ENCODE peak calls at places on chromosomes 6 and 20, in seven cellular contexts. F is ACHN, M is BJ, A is pulmonary artery endothelial cell, Q is NCI-H460, Y is AG04449, B is NCI-H1930. T is an unnamed sample.

GRCh38 chr6:87808005-87808757 is 106.1 kb upstream of the AKIRIN2 start:
- DNase-seq in M (peak; percentile 46), F (no peak), B (no peak), Q (no peak), Y (no peak), A (no peak), T (peak; percentile 61)

GRCh38 chr6:138988469-138988834 is 399 bp upstream of the REPS1 start:
- DNase-seq in Y (no peak), Q (no peak), F (no peak), B (peak; percentile 37), M (no peak), A (no peak), T (peak; percentile 61)

GRCh38 chr6:134398453-134398852 is 80.5 kb upstream of the SGK1 start:
- DNase-seq in B (no peak), F (no peak), A (no peak), Q (no peak), Y (no peak), M (no peak), T (no peak)

GRCh38 chr6:91653954-91654843 is 1067.3 kb upstream of the MAP3K7 start:
- DNase-seq in Y (no peak), M (no peak), Q (no peak), A (no peak), F (no peak), B (no peak), T (no peak)

GRCh38 chr20:54197621-54198604 is 10.0 kb upstream of the PFDN4 start:
- DNase-seq in B (no peak), Q (no peak), F (peak; percentile 45), Y (peak; percentile 23), A (no peak), M (no peak), T (peak; percentile 41)

GRCh38 chr6:149898966-149899365 is 1.1 kb upstream of the RAET1E start:
- DNase-seq in F (no peak), M (no peak), Y (no peak), Q (no peak), A (no peak), B (no peak), T (no peak)

GRCh38 chr6:44805239-44805849 is 417.8 kb downstream of the CDC5L start:
- DNase-seq in Y (peak; percentile 87), F (peak; percentile 2), B (no peak), M (peak; percentile 74), A (no peak), Q (no peak), T (peak; percentile 23)

GRCh38 chr6:13436691-13437568 is 50.5 kb downstream of the GFOD1 start:
- DNase-seq in A (no peak), F (no peak), Q (no peak), B (no peak), Y (no peak), M (no peak), T (no peak)

GRCh38 chr20:38317422-38317821 is 13.5 kb downstream of the BPI start:
- DNase-seq in M (no peak), F (no peak), A (no peak), Q (no peak), B (no peak), Y (no peak), T (no peak)

GRCh38 chr6:152094992-152095592 is 287.6 kb downstream of the ESR1 start:
- DNase-seq in A (peak; percentile 92), Y (peak; percentile 99), Q (peak; percentile 70), B (no peak), M (peak; percentile 99), F (peak; percentile 84), T (peak; percentile 95)

GRCh38 chr6:44262467-44263356 is 2.6 kb downstream of the NFKBIE start:
- DNase-seq in F (no peak), M (no peak), Y (no peak), Q (no peak), A (no peak), B (no peak), T (no peak)

GRCh38 chr20:22604815-22605214 is 20.4 kb upstream of the FOXA2 start:
- DNase-seq in Y (no peak), F (no peak), M (no peak), B (no peak), Q (no peak), A (no peak), T (no peak)

GRCh38 chr6:79538481-79538971 is 1.3 kb upstream of the LCA5 start:
- DNase-seq in F (peak; percentile 23), B (no peak), A (no peak), Q (no peak), M (no peak), Y (no peak), T (peak; percentile 68)

GRCh38 chr6:7696061-7696460 is 29.8 kb upstream of the BMP6 start:
- DNase-seq in Y (no peak), A (no peak), M (no peak), F (no peak), B (no peak), Q (no peak), T (no peak)

GRCh38 chr6:78131521-78131920 is 478.7 kb downstream of the MEI4 start:
- DNase-seq in Y (no peak), B (no peak), F (no peak), M (no peak), A (no peak), Q (no peak), T (no peak)

GRCh38 chr6:113362542-113363430 is 494.4 kb upstream of the MARCKS start:
- DNase-seq in M (no peak), B (no peak), A (no peak), Q (no peak), F (no peak), Y (no peak), T (no peak)

GRCh38 chr6:96704713-96705112 is 132.6 kb downstream of the GPR63 start:
- DNase-seq in B (no peak), A (no peak), F (no peak), Q (no peak), M (no peak), Y (no peak), T (no peak)

GRCh38 chr6:80343511-80343910 is 237.0 kb downstream of the BCKDHB start:
- DNase-seq in B (no peak), M (no peak), Y (no peak), Q (no peak), F (no peak), A (no peak), T (no peak)

GRCh38 chr20:15498926-15499325 is 1074.3 kb downstream of the KIF16B start:
- DNase-seq in Y (no peak), F (no peak), M (no peak), Q (no peak), A (no peak), B (no peak), T (no peak)

GRCh38 chr6:131954775-131955107 is 3.6 kb upstream of the CCN2 start:
- DNase-seq in F (no peak), Y (peak; percentile 99), A (peak; percentile 99), M (no peak), B (no peak), Q (peak; percentile 87), T (peak; percentile 83)

GRCh38 chr6:128696651-128697391 is 176.4 kb upstream of the PTPRK start:
- DNase-seq in Q (peak; percentile 5), B (no peak), A (peak; percentile 24), Y (peak; percentile 5), F (peak; percentile 64), M (peak; percentile 39), T (no peak)

GRCh38 chr6:35154947-35155346 is 13.8 kb upstream of the TCP11 start:
- DNase-seq in A (no peak), M (no peak), B (no peak), Q (no peak), Y (no peak), F (no peak), T (no peak)

GRCh38 chr20:50056408-50056926 is 56.5 kb downstream of the UBE2V1 start:
- DNase-seq in Y (no peak), Q (no peak), B (no peak), M (no peak), A (no peak), F (no peak), T (no peak)

GRCh38 chr20:56433221-56433879 is 21.3 kb downstream of the CASS4 start:
- DNase-seq in F (no peak), Q (no peak), Y (no peak), A (no peak), M (no peak), B (no peak), T (no peak)

GRCh38 chr6:145349950-145350510 is 385.3 kb downstream of the EPM2A start:
- DNase-seq in Y (no peak), Q (no peak), B (no peak), A (no peak), M (no peak), F (no peak), T (no peak)

GRCh38 chr20:37275125-37275524 is 13.5 kb upstream of the GHRH start:
- DNase-seq in Y (no peak), M (no peak), A (no peak), B (no peak), F (no peak), Q (no peak), T (no peak)

GRCh38 chr20:25346349-25346748 is 44.3 kb downstream of the ABHD12 start:
- DNase-seq in Y (no peak), B (no peak), M (no peak), Q (no peak), F (no peak), A (no peak), T (no peak)

GRCh38 chr6:156502969-156503504 is 274.1 kb upstream of the ARID1B start:
- DNase-seq in F (no peak), M (no peak), Q (no peak), B (no peak), Y (no peak), A (no peak), T (no peak)

GRCh38 chr6:135256866-135257265 is 75.8 kb downstream of the MYB start:
- DNase-seq in Y (no peak), M (no peak), F (no peak), B (no peak), A (no peak), Q (no peak), T (no peak)

T was measured in kidney glomerular epithelial cell.